ENCODE peak calls at places on chromosomes 7 and 10, in six cellular contexts. One of them, this sample, is unnamed.

GRCh38 chr10:74963549-74963948 is 137.1 kb downstream of the KAT6B start:
- DNase-seq in left colon: no peak
- DNase-seq in GM03348: no peak
- DNase-seq in cardiac muscle cell: no peak
- DNase-seq in stimulated activated CD8-positive, alpha-beta memory T cell treated with anti-CD3 and anti-CD28 coated beads, Interleukin-15, amount 100 ng/mL, for 24 hours: no peak
- DNase-seq in activated T-helper 1 cell treated with Interleukin-2 at 50 U/mL for 16 hours: no peak
- DNase-seq in this sample: no peak

GRCh38 chr7:45088821-45089313 is at the start of gene NACAD:
- DNase-seq in left colon: peak; percentile 34
- DNase-seq in GM03348: peak; percentile 89
- DNase-seq in cardiac muscle cell: peak; percentile 28
- DNase-seq in stimulated activated CD8-positive, alpha-beta memory T cell treated with anti-CD3 and anti-CD28 coated beads, Interleukin-15, amount 100 ng/mL, for 24 hours: no peak
- DNase-seq in activated T-helper 1 cell treated with Interleukin-2 at 50 U/mL for 16 hours: no peak
- DNase-seq in this sample: no peak

GRCh38 chr7:74149556-74149955 is 24.6 kb upstream of the EIF4H start:
- DNase-seq in left colon: no peak
- DNase-seq in GM03348: no peak
- DNase-seq in cardiac muscle cell: no peak
- DNase-seq in stimulated activated CD8-positive, alpha-beta memory T cell treated with anti-CD3 and anti-CD28 coated beads, Interleukin-15, amount 100 ng/mL, for 24 hours: no peak
- DNase-seq in activated T-helper 1 cell treated with Interleukin-2 at 50 U/mL for 16 hours: no peak
- DNase-seq in this sample: no peak

GRCh38 chr7:47720141-47720906 is 138.4 kb upstream of the TNS3 start:
- DNase-seq in left colon: peak; percentile 31
- DNase-seq in GM03348: peak; percentile 64
- DNase-seq in cardiac muscle cell: no peak
- DNase-seq in stimulated activated CD8-positive, alpha-beta memory T cell treated with anti-CD3 and anti-CD28 coated beads, Interleukin-15, amount 100 ng/mL, for 24 hours: no peak
- DNase-seq in activated T-helper 1 cell treated with Interleukin-2 at 50 U/mL for 16 hours: no peak
- DNase-seq in this sample: no peak

GRCh38 chr10:122281751-122282150 is 10.7 kb downstream of the BTBD16 start:
- DNase-seq in left colon: no peak
- DNase-seq in GM03348: no peak
- DNase-seq in cardiac muscle cell: no peak
- DNase-seq in stimulated activated CD8-positive, alpha-beta memory T cell treated with anti-CD3 and anti-CD28 coated beads, Interleukin-15, amount 100 ng/mL, for 24 hours: no peak
- DNase-seq in activated T-helper 1 cell treated with Interleukin-2 at 50 U/mL for 16 hours: no peak
- DNase-seq in this sample: no peak

GRCh38 chr7:2713370-2713769 is 25.4 kb downstream of the AMZ1 start:
- DNase-seq in left colon: no peak
- DNase-seq in GM03348: no peak
- DNase-seq in cardiac muscle cell: peak; percentile 86
- DNase-seq in stimulated activated CD8-positive, alpha-beta memory T cell treated with anti-CD3 and anti-CD28 coated beads, Interleukin-15, amount 100 ng/mL, for 24 hours: no peak
- DNase-seq in activated T-helper 1 cell treated with Interleukin-2 at 50 U/mL for 16 hours: no peak
- DNase-seq in this sample: no peak

GRCh38 chr7:70052691-70053090 is 454.4 kb downstream of the AUTS2 start:
- DNase-seq in left colon: no peak
- DNase-seq in GM03348: peak; percentile 64
- DNase-seq in cardiac muscle cell: no peak
- DNase-seq in stimulated activated CD8-positive, alpha-beta memory T cell treated with anti-CD3 and anti-CD28 coated beads, Interleukin-15, amount 100 ng/mL, for 24 hours: no peak
- DNase-seq in activated T-helper 1 cell treated with Interleukin-2 at 50 U/mL for 16 hours: no peak
- DNase-seq in this sample: no peak

GRCh38 chr10:109783286-109783685 is 140.0 kb downstream of the XPNPEP1 start:
- DNase-seq in left colon: no peak
- DNase-seq in GM03348: no peak
- DNase-seq in cardiac muscle cell: no peak
- DNase-seq in stimulated activated CD8-positive, alpha-beta memory T cell treated with anti-CD3 and anti-CD28 coated beads, Interleukin-15, amount 100 ng/mL, for 24 hours: no peak
- DNase-seq in activated T-helper 1 cell treated with Interleukin-2 at 50 U/mL for 16 hours: no peak
- DNase-seq in this sample: no peak

GRCh38 chr7:2670720-2671391 is 17.1 kb upstream of the AMZ1 start:
- DNase-seq in left colon: peak; percentile 81
- DNase-seq in GM03348: peak; percentile 90
- DNase-seq in cardiac muscle cell: peak; percentile 83
- DNase-seq in stimulated activated CD8-positive, alpha-beta memory T cell treated with anti-CD3 and anti-CD28 coated beads, Interleukin-15, amount 100 ng/mL, for 24 hours: peak; percentile 39
- DNase-seq in activated T-helper 1 cell treated with Interleukin-2 at 50 U/mL for 16 hours: peak; percentile 52
- DNase-seq in this sample: no peak